ENCODE peak calls at places on chromosomes 3 and 15, in five cellular contexts. Y is uterus; U is naive thymus-derived CD4-positive, alpha-beta T cell; V is DND-41; J is GM23248. R is an unnamed sample. For H3K4me1, the result is how much of the 10 kb centered on the place peaks cover.

GRCh38 chr3:72810063-72810462 is 38.2 kb downstream of the SHQ1 start:
- DNase-seq in J (no peak), Y (no peak), V (no peak), U (no peak), R (no peak)

GRCh38 chr3:158672293-158673176 is at the start of gene LXN:
- DNase-seq in V (peak), U (peak), Y (peak), J (peak), R (peak)

GRCh38 chr15:57604502-57604901 is 12.8 kb downstream of the MYZAP start:
- DNase-seq in J (no peak), Y (no peak), V (no peak), U (no peak), R (no peak)

GRCh38 chr3:158702815-158703481 is 29.3 kb downstream of the RARRES1 start:
- DNase-seq in U (no peak), J (peak), Y (no peak), V (no peak), R (no peak)

GRCh38 chr3:141440942-141441341 is 45.9 kb upstream of the RASA2 start:
- DNase-seq in J (no peak), V (no peak), U (no peak), Y (no peak), R (no peak)

GRCh38 chr3:145864336-145864735 is 296.6 kb downstream of the PLOD2 start:
- DNase-seq in Y (no peak), U (no peak), V (no peak), J (no peak), R (no peak)

GRCh38 chr15:57680021-57680420 is 26.5 kb upstream of the POLR2M start:
- DNase-seq in Y (no peak), U (no peak), J (peak), V (no peak), R (no peak)

GRCh38 chr3:38125305-38126120 is 11.4 kb downstream of the ACAA1 start:
- DNase-seq in V (no peak), U (no peak), Y (no peak), J (no peak), R (no peak)

GRCh38 chr15:48905870-48906269 is 27.9 kb downstream of the EID1 start:
- DNase-seq in V (no peak), J (no peak), U (no peak), Y (no peak), R (no peak)

GRCh38 chr15:28957606-28958498 is 72.1 kb downstream of the APBA2 start:
- DNase-seq in J (no peak), Y (no peak), U (no peak), V (no peak), R (no peak)

GRCh38 chr15:86892774-86893449 is 813.2 kb downstream of the AGBL1 start:
- DNase-seq in Y (no peak), V (no peak), J (no peak), U (no peak), R (no peak)

GRCh38 chr3:194661374-194661773 is 10.6 kb downstream of the LSG1 start:
- DNase-seq in Y (no peak), U (no peak), V (no peak), J (no peak), R (no peak)

GRCh38 chr3:19911452-19911851 is 22.6 kb downstream of the EFHB start:
- DNase-seq in J (no peak), U (no peak), Y (no peak), V (no peak), R (no peak)

GRCh38 chr15:93382196-93382820 is 293.3 kb upstream of the RGMA start:
- DNase-seq in V (no peak), J (no peak), Y (no peak), U (no peak), R (no peak)

GRCh38 chr15:93865610-93866009 is 365.8 kb upstream of the MCTP2 start:
- DNase-seq in V (peak), J (no peak), U (no peak), Y (peak), R (no peak)

GRCh38 chr3:183409219-183409618 is 19.2 kb downstream of the MCF2L2 start:
- DNase-seq in Y (no peak), J (no peak), U (no peak), V (no peak), R (no peak)

GRCh38 chr3:79874646-79875045 is 106.8 kb upstream of the ROBO1 start:
- DNase-seq in V (no peak), U (no peak), Y (no peak), J (no peak), R (no peak)

GRCh38 chr15:96468036-96468435 is 137.5 kb downstream of the NR2F2 start:
- DNase-seq in Y (no peak), U (no peak), J (no peak), V (no peak), R (no peak)

GRCh38 chr3:20043398-20043797 is 3.2 kb downstream of the KAT2B start:
- DNase-seq in Y (peak), U (peak), J (peak), V (peak), R (peak)

GRCh38 chr3:37493485-37494080 is 319.2 kb upstream of the LRRFIP2 start:
- DNase-seq in V (no peak), U (no peak), J (peak), Y (no peak), R (no peak)

GRCh38 chr15:76976572-76977270 is 18.2 kb upstream of the PSTPIP1 start:
- DNase-seq in V (no peak), J (no peak), U (no peak), Y (no peak), R (no peak)

GRCh38 chr15:88649753-88650551 is 11.1 kb downstream of the ISG20 start:
- DNase-seq in U (no peak), V (no peak), J (no peak), Y (peak), R (no peak)

GRCh38 chr3:46895204-46895660 is 17.7 kb downstream of the PTH1R start:
- DNase-seq in U (peak), V (peak), Y (peak), J (peak), R (peak)

GRCh38 chr3:110261141-110261540 is 810.5 kb upstream of the NECTIN3 start:
- DNase-seq in V (no peak), U (no peak), J (no peak), Y (no peak), R (no peak)

GRCh38 chr3:46674031-46674592 is 19.4 kb downstream of the ALS2CL start:
- DNase-seq in Y (no peak), V (no peak), U (no peak), J (no peak), R (no peak)

GRCh38 chr3:28682126-28682525 is 333.5 kb upstream of the AZI2 start:
- DNase-seq in J (peak), V (no peak), U (no peak), Y (no peak), R (no peak)

GRCh38 chr15:49720221-49720620 is 99.4 kb downstream of the DTWD1 start:
- DNase-seq in Y (no peak), U (no peak), V (no peak), J (no peak), R (no peak)

GRCh38 chr15:86061581-86061980 is 18.1 kb upstream of the AGBL1 start:
- DNase-seq in J (no peak), U (no peak), Y (no peak), V (no peak), R (no peak)

GRCh38 chr15:67120839-67121540 is 55.6 kb downstream of the SMAD3 start:
- DNase-seq in Y (peak), U (peak), V (no peak), J (peak), R (peak)

GRCh38 chr3:101849714-101850326 is 506 bp downstream of the NFKBIZ start:
- DNase-seq in J (peak), V (peak), U (peak), Y (peak), R (peak)

GRCh38 chr15:99369250-99369649 is 118.0 kb downstream of the LRRC28 start:
- DNase-seq in V (no peak), Y (no peak), U (no peak), J (no peak), R (no peak)

GRCh38 chr15:81765816-81766215 is 280.0 kb downstream of the MEX3B start:
- DNase-seq in J (no peak), V (no peak), U (no peak), Y (no peak), R (no peak)

GRCh38 chr3:167787440-167787839 is 51.9 kb downstream of the SERPINI1 start:
- DNase-seq in U (no peak), V (no peak), Y (no peak), J (no peak), R (no peak)

GRCh38 chr15:27694506-27695077 is 404.5 kb downstream of the OCA2 start:
- DNase-seq in Y (no peak), U (no peak), J (no peak), V (no peak), R (no peak)

GRCh38 chr3:5756443-5756842 is 568.9 kb downstream of the EDEM1 start:
- DNase-seq in J (no peak), V (no peak), Y (no peak), U (no peak), R (no peak)

GRCh38 chr3:152271465-152272035 is 2.8 kb downstream of the MBNL1 start:
- DNase-seq in Y (no peak), J (peak), V (no peak), U (no peak), R (no peak)
- H3K4me1 ChIP-seq in Y (under half), J (under half), V (half or more), U (under half), R (half or more)

GRCh38 chr3:171234298-171235020 is 207.9 kb upstream of the SLC2A2 start:
- DNase-seq in U (no peak), V (no peak), Y (no peak), J (no peak), R (no peak)

GRCh38 chr3:171228228-171228627 is 201.7 kb upstream of the SLC2A2 start:
- DNase-seq in V (no peak), U (no peak), Y (no peak), J (no peak), R (no peak)

GRCh38 chr3:171229173-171229572 is 202.7 kb upstream of the SLC2A2 start:
- DNase-seq in V (no peak), Y (no peak), J (no peak), U (no peak), R (no peak)

GRCh38 chr3:171230857-171231256 is 204.3 kb upstream of the SLC2A2 start:
- DNase-seq in J (no peak), Y (no peak), V (no peak), U (no peak), R (no peak)

GRCh38 chr3:171231361-171231760 is 204.8 kb upstream of the SLC2A2 start:
- DNase-seq in J (no peak), Y (no peak), U (no peak), V (no peak), R (no peak)
- H3K27ac ChIP-seq in J (no peak), Y (no peak), U (no peak), V (no peak), R (no peak)

DNA sequence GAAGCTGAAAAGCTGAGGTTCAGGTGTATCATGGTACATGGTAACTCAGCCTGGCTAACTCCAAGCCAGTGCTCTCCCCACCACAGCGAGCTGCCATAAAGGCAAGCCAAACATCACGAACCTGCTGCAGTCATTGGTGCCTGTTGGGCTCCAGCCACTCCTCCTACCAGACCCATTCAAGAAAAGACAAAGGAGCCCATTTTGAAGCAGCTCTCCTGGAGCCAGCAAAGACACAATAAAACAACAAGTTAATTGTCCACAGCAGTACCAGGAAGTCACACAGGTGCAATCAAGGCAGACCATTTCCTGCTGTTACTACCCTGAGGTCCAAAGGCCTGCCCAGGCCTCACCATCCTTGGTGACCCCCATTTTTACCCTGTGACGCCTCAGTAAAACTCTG is 77.6 kb downstream of the DAPK2 start:
- DNase-seq in U (no peak), J (no peak), Y (no peak), V (no peak), R (no peak)
- H3K4me1 ChIP-seq in U (under half), J (under half), Y (under half), V (under half), R (under half)

GRCh38 chr3:66037330-66037985 is 1.3 kb downstream of the MAGI1 start:
- DNase-seq in Y (peak), U (no peak), V (no peak), J (peak), R (no peak)

GRCh38 chr3:66038726-66039589 is at the start of gene MAGI1:
- DNase-seq in Y (peak), U (no peak), J (peak), V (no peak), R (no peak)

GRCh38 chr3:66039590-66039887 is 821 bp upstream of the MAGI1 start:
- DNase-seq in J (peak), Y (peak), U (no peak), V (no peak), R (no peak)

GRCh38 chr3:66037986-66038369 is 740 bp downstream of the MAGI1 start:
- DNase-seq in U (no peak), J (peak), Y (no peak), V (no peak), R (no peak)

DNA sequence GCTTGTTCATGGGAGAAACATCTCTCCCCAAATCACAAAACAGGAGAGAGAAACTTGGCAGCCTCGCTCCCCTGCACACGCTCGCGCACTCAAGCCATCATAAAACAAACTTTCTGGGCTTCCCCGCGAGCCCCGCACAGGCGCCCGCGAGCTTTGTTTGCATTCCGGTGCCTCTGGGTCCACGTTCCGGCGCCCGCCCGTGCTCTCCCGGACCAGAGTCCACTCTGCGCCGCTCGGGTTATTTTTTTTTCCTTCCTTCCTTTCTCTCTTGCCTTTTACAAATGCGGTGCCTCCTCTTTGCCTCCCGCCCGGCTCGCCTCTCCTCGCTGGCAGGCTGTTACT is 363 bp downstream of the MAGI1 start:
- DNase-seq in Y (no peak), J (peak), U (no peak), V (no peak), R (no peak)
- H3K27ac ChIP-seq in Y (peak), J (peak), U (no peak), V (no peak), R (no peak)

GRCh38 chr15:101189341-101189679 is 62.5 kb downstream of the CHSY1 start:
- DNase-seq in U (no peak), J (no peak), V (no peak), Y (no peak), R (no peak)

GRCh38 chr15:101188517-101189340 is 63.1 kb downstream of the CHSY1 start:
- DNase-seq in Y (no peak), U (no peak), J (peak), V (no peak), R (no peak)

GRCh38 chr15:101191242-101191641 is 60.6 kb downstream of the CHSY1 start:
- DNase-seq in Y (no peak), U (no peak), J (peak), V (no peak), R (no peak)

GRCh38 chr15:101189708-101190107 is 62.1 kb downstream of the CHSY1 start:
- DNase-seq in U (no peak), Y (no peak), J (no peak), V (no peak), R (no peak)

GRCh38 chr15:101190196-101190595 is 61.7 kb downstream of the CHSY1 start:
- DNase-seq in U (no peak), J (no peak), Y (no peak), V (no peak), R (no peak)
- H3K4me1 ChIP-seq in U (under half), J (half or more), Y (under half), V (under half), R (under half)

GRCh38 chr3:187808466-187809291 is 63.4 kb upstream of the BCL6 start:
- DNase-seq in Y (no peak), U (no peak), V (no peak), J (no peak), R (no peak)
- H3K27ac ChIP-seq in Y (no peak), U (no peak), V (no peak), J (no peak), R (no peak)

DNA sequence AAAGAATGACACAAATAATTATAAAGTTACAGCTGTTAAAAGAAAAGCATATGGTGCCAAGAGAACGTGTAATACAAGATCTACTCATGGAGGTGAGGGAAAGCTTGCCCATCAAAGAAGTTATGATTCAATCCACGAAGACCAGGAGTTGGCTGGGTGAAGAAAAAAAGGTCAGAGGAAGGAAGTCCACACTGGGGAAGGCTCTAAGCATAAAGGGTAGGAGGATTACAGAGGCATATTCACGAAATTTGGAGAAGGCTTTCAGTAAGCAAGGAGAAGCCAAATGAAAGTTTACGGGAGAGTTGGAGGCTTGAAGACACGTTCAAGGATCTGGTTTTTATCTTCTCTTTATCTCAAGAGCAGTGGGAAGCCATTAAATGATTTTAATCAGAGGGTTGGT is 1.8 kb upstream of the TGFBR2 start:
- DNase-seq in J (no peak), V (no peak), Y (no peak), U (no peak), R (no peak)
- H3K4me1 ChIP-seq in J (under half), V (half or more), Y (under half), U (under half), R (under half)

GRCh38 chr3:162764672-162765071 is 1268.1 kb downstream of the OTOL1 start:
- DNase-seq in J (peak), U (no peak), V (no peak), Y (no peak), R (no peak)
- H3K27ac ChIP-seq in J (no peak), U (no peak), V (no peak), Y (no peak), R (no peak)